ENCODE peak calls at places on chromosome 22, in seven cellular contexts. T is lower lobe of right lung; A is heart right ventricle; O is esophagus squamous epithelium; D is stomach; C is CD8-positive, alpha-beta T cell; N is ovary. Q is an unnamed sample.

GRCh38 chr22:46699091-46699490 is 39.0 kb downstream of the CERK start:
- DNase-seq in N (no peak), O (no peak), D (no peak), A (no peak), T (no peak), C (no peak), Q (no peak)

GRCh38 chr22:41216984-41217383 is 11.9 kb downstream of the L3MBTL2 start:
- DNase-seq in A (no peak), T (no peak), N (peak; percentile 66), C (no peak), D (no peak), O (no peak), Q (no peak)

GRCh38 chr22:32469799-32470212 is 4.8 kb upstream of the FBXO7 start:
- DNase-seq in T (no peak), N (no peak), D (no peak), O (no peak), A (no peak), C (no peak), Q (no peak)

GRCh38 chr22:31843526-31843925 is 89.7 kb downstream of the DEPDC5 start:
- DNase-seq in N (no peak), A (no peak), D (no peak), O (no peak), T (no peak), C (no peak), Q (no peak)

GRCh38 chr22:47891609-47892008 is 1129.2 kb downstream of the TBC1D22A start:
- DNase-seq in O (no peak), A (no peak), C (no peak), T (no peak), D (no peak), N (no peak), Q (no peak)

GRCh38 chr22:23762866-23763578 is at the start of gene C22orf15:
- DNase-seq in A (no peak), O (no peak), N (no peak), D (no peak), C (no peak), T (no peak), Q (no peak)

GRCh38 chr22:47189056-47189916 is 426.8 kb downstream of the TBC1D22A start:
- DNase-seq in C (no peak), T (peak; percentile 24), O (no peak), D (no peak), N (peak; percentile 25), A (no peak), Q (no peak)

GRCh38 chr22:45970709-45971388 is 6.1 kb downstream of the WNT7B start:
- DNase-seq in D (no peak), T (no peak), O (no peak), N (no peak), A (no peak), C (no peak), Q (no peak)

GRCh38 chr22:35604671-35605457 is 12.3 kb downstream of the MB start:
- DNase-seq in N (no peak), A (no peak), D (no peak), T (no peak), O (no peak), C (no peak), Q (peak; percentile 38)

GRCh38 chr22:22165936-22166710 is 78.5 kb upstream of the VPREB1 start:
- DNase-seq in O (no peak), T (no peak), D (no peak), A (no peak), C (no peak), N (no peak), Q (no peak)

GRCh38 chr22:30906411-30906810 is 62.2 kb downstream of the MORC2 start:
- DNase-seq in A (no peak), O (no peak), N (no peak), D (no peak), C (no peak), T (no peak), Q (no peak)

GRCh38 chr22:44567846-44568493 is 69.9 kb upstream of the RTL6 start:
- DNase-seq in T (peak; percentile 5), O (no peak), N (peak; percentile 48), D (peak; percentile 57), A (no peak), C (peak; percentile 28), Q (peak; percentile 68)

GRCh38 chr22:23402275-23403151 is 177.6 kb downstream of the IGLL1 start:
- DNase-seq in O (no peak), T (peak; percentile 79), D (peak; percentile 75), N (peak; percentile 93), A (peak; percentile 44), C (peak; percentile 25), Q (peak; percentile 60)

GRCh38 chr22:46491936-46492335 is 45.5 kb downstream of the CELSR1 start:
- DNase-seq in T (no peak), A (no peak), C (no peak), N (no peak), D (peak; percentile 35), O (no peak), Q (no peak)

GRCh38 chr22:22663861-22664800 is 19.7 kb downstream of the GGTLC2 start:
- DNase-seq in D (no peak), C (no peak), A (no peak), T (no peak), N (no peak), O (no peak), Q (no peak)

GRCh38 chr22:41197808-41198585 is 7.1 kb upstream of the L3MBTL2 start:
- DNase-seq in A (peak; percentile 45), N (peak; percentile 38), C (no peak), O (no peak), T (peak; percentile 58), D (peak; percentile 50), Q (peak; percentile 82)

GRCh38 chr22:30336752-30337460 is 10.2 kb upstream of the TBC1D10A start:
- DNase-seq in A (peak; percentile 71), O (no peak), D (no peak), C (no peak), T (no peak), N (no peak), Q (peak; percentile 58)

GRCh38 chr22:50314455-50315288 is 7.2 kb upstream of the PLXNB2 start:
- DNase-seq in C (peak; percentile 76), T (peak; percentile 87), O (no peak), N (no peak), D (peak; percentile 54), A (peak; percentile 61), Q (peak; percentile 84)

GRCh38 chr22:36860017-36860416 is 789 bp upstream of the NCF4 start:
- DNase-seq in C (no peak), A (no peak), N (no peak), D (no peak), T (no peak), O (no peak), Q (no peak)

GRCh38 chr22:19723990-19724827 is 870 bp downstream of the GP1BB start:
- DNase-seq in C (no peak), A (peak; percentile 52), D (no peak), T (no peak), O (no peak), N (no peak), Q (no peak)

GRCh38 chr22:44335903-44336803 is 23.4 kb upstream of the SHISAL1 start:
- DNase-seq in N (no peak), T (no peak), A (no peak), C (no peak), O (no peak), D (peak; percentile 37), Q (no peak)

GRCh38 chr22:41697126-41697775 is 2.1 kb upstream of the MEI1 start:
- DNase-seq in C (peak; percentile 94), A (peak; percentile 94), T (peak; percentile 95), O (peak; percentile 37), D (peak; percentile 95), N (peak; percentile 96), Q (peak; percentile 98)

GRCh38 chr22:22603470-22603947 is 40.9 kb upstream of the GGTLC2 start:
- DNase-seq in T (no peak), A (no peak), N (no peak), C (no peak), O (no peak), D (no peak), Q (no peak)

GRCh38 chr22:20180640-20181039 is 29.8 kb upstream of the CCDC188 start:
- DNase-seq in A (no peak), N (no peak), D (no peak), C (no peak), T (no peak), O (no peak), Q (no peak)

GRCh38 chr22:30044369-30044768 is 35.9 kb upstream of the HORMAD2 start:
- DNase-seq in T (no peak), A (no peak), C (no peak), N (no peak), D (peak; percentile 43), O (no peak), Q (no peak)

GRCh38 chr22:36884314-36885158 is 23.7 kb downstream of the NCF4 start:
- DNase-seq in T (no peak), A (no peak), C (no peak), O (no peak), D (no peak), N (no peak), Q (no peak)

GRCh38 chr22:30947163-30947820 is 21.3 kb downstream of the MORC2 start:
- DNase-seq in T (no peak), O (no peak), C (no peak), A (peak; percentile 38), D (no peak), N (no peak), Q (peak; percentile 90)

DNA sequence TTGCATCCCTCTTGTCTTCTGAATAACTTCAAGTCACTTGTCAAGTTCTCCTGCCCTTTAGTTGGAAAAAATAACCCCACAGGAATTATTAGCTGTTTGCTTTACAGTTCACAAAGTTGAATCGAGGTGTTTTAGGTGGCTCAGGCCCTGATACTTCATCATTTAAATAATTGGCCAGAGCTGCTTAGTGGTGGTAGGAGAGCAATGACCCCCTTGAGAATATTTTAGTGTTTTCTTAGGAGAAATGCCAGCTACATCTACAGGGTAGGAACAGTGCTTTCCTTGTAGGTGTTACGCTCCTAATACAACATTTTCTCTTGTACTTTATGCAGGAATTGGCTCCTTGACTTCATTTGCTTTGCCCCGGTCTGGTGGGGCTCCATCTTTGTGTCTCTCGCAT is 73.2 kb downstream of the C22orf31 start:
- DNase-seq in A (no peak), O (no peak), N (no peak), C (no peak), D (no peak), T (no peak), Q (no peak)
- H3K27ac ChIP-seq in A (no peak overlapping the region), O (no peak overlapping the region), N (no peak overlapping the region), C (no peak overlapping the region), D (no peak overlapping the region), T (peak overlapping the region; percentile 5), Q (no peak overlapping the region)

GRCh38 chr22:27129266-27129665 is 471.9 kb downstream of the MIAT start:
- DNase-seq in A (no peak), N (no peak), D (no peak), C (no peak), T (no peak), O (no peak), Q (no peak)
- H3K27ac ChIP-seq in A (no peak overlapping the region), N (no peak overlapping the region), D (no peak overlapping the region), C (no peak overlapping the region), T (no peak overlapping the region), O (no peak overlapping the region), Q (no peak overlapping the region)

DNA sequence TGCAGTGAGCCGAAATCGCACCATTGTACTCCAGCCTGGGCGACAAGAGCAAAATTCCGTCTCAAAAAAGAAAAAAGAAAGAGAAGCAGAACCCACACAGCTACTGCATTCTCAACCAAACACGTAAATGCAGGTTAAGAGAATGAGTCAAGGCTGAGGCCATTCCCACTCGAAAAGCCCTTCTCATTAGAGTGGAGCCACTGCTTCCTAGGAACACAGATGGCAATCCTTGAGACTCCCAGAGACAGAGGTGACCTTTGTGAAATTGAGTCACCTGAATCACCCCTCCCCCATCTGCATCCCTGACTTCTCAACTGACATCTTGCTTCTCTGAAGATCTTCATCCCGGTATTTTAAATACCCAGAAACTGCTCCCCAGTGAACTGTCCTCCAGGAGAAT is 8.2 kb downstream of the PACSIN2 start:
- DNase-seq in A (no peak), O (no peak), D (no peak), T (no peak), C (no peak), N (no peak), Q (no peak)
- H3K27ac ChIP-seq in A (no peak overlapping the region), O (no peak overlapping the region), D (no peak overlapping the region), T (peak overlapping the region; percentile 72), C (no peak overlapping the region), N (no peak overlapping the region), Q (no peak overlapping the region)

GRCh38 chr22:25829808-25830777 is 88.1 kb downstream of the MYO18B start:
- DNase-seq in A (no peak), C (no peak), N (no peak), O (no peak), T (no peak), D (no peak), Q (no peak)
- H3K27ac ChIP-seq in A (no peak overlapping the region), C (no peak overlapping the region), N (no peak overlapping the region), O (no peak overlapping the region), T (no peak overlapping the region), D (no peak overlapping the region), Q (peak overlapping the region; percentile 67)

Q was measured in right cardiac atrium.